ENCODE peak calls at places on chromosomes 11 and 22, in five cellular contexts. D is fibroblast of lung, P is upper lobe of right lung, J is mucosa of descending colon, B is thoracic aorta. S is an unnamed sample.
A peak's percentile ranks its signal among the peaks of the same experiment; 100 is the strongest.

GRCh38 chr22:35866646-35867045 is 149.0 kb downstream of the APOL5 start:
- DNase-seq in D (peak; percentile 55), P (no peak), J (no peak), B (no peak), S (no peak)

GRCh38 chr22:46337870-46338269 is 2.4 kb downstream of the TRMU start:
- DNase-seq in D (no peak), P (no peak), J (no peak), B (no peak), S (no peak)

GRCh38 chr11:45919276-45919675 is 1.6 kb upstream of the PEX16 start:
- DNase-seq in D (no peak), P (peak; percentile 41), J (no peak), B (no peak), S (no peak)

GRCh38 chr22:21077884-21078508 is 32.2 kb downstream of the LRRC74B start:
- DNase-seq in D (no peak), P (no peak), J (no peak), B (no peak), S (no peak)

GRCh38 chr22:27474711-27475547 is 326.6 kb downstream of the MN1 start:
- DNase-seq in D (peak; percentile 98), P (no peak), J (no peak), B (no peak), S (no peak)

GRCh38 chr11:94948070-94948617 is 25.2 kb downstream of the CWC15 start:
- DNase-seq in D (peak; percentile 93), P (no peak), J (no peak), B (no peak), S (no peak)

GRCh38 chr11:72930011-72930410 is 115.8 kb downstream of the ATG16L2 start:
- DNase-seq in D (peak; percentile 69), P (no peak), J (no peak), B (no peak), S (no peak)

GRCh38 chr11:35274909-35275807 is 136.2 kb downstream of the CD44 start:
- DNase-seq in D (no peak), P (peak; percentile 74), J (peak; percentile 66), B (peak; percentile 47), S (no peak)

GRCh38 chr11:71300187-71300586 is 47.8 kb upstream of the SHANK2 start:
- DNase-seq in D (no peak), P (no peak), J (no peak), B (no peak), S (no peak)

GRCh38 chr11:119755351-119756071 is 26.5 kb upstream of the NECTIN1 start:
- DNase-seq in D (no peak), P (peak; percentile 30), J (no peak), B (no peak), S (no peak)

GRCh38 chr22:37290737-37291136 is 8.4 kb downstream of the CYTH4 start:
- DNase-seq in D (peak; percentile 44), P (no peak), J (no peak), B (no peak), S (no peak)

GRCh38 chr11:110525883-110526282 is 96.1 kb downstream of the FDX1 start:
- DNase-seq in D (peak; percentile 93), P (no peak), J (peak; percentile 9), B (no peak), S (no peak)

GRCh38 chr11:2194877-2195755 is 23.5 kb upstream of the TH start:
- DNase-seq in D (peak; percentile 5), P (no peak), J (peak; percentile 56), B (no peak), S (peak; percentile 49)

GRCh38 chr11:18633256-18634139 is 644 bp downstream of the SPTY2D1 start:
- DNase-seq in D (peak; percentile 19), P (no peak), J (peak; percentile 11), B (no peak), S (no peak)

GRCh38 chr11:36380296-36381004 is 84.4 kb downstream of the PRR5L start:
- DNase-seq in D (no peak), P (no peak), J (no peak), B (no peak), S (no peak)

GRCh38 chr11:14418801-14419417 is 59.9 kb upstream of the RRAS2 start:
- DNase-seq in D (no peak), P (no peak), J (peak; percentile 55), B (no peak), S (no peak)

GRCh38 chr11:73030130-73030529 is 112.0 kb downstream of the FCHSD2 start:
- DNase-seq in D (no peak), P (no peak), J (no peak), B (no peak), S (no peak)

GRCh38 chr11:125938418-125938817 is 7.4 kb upstream of the VSIG10L2 start:
- DNase-seq in D (no peak), P (peak; percentile 38), J (no peak), B (no peak), S (no peak)

GRCh38 chr11:14059491-14059890 is 97.0 kb downstream of the SPON1 start:
- DNase-seq in D (no peak), P (no peak), J (no peak), B (no peak), S (no peak)

GRCh38 chr11:121347805-121348204 is 55.2 kb downstream of the SC5D start:
- DNase-seq in D (no peak), P (no peak), J (no peak), B (no peak), S (no peak)

GRCh38 chr11:95698939-95699562 is 90.5 kb downstream of the FAM76B start:
- DNase-seq in D (peak; percentile 47), P (no peak), J (no peak), B (no peak), S (no peak)

GRCh38 chr11:62806611-62807121 is 1.4 kb upstream of the NXF1 start:
- DNase-seq in D (peak; percentile 25), P (no peak), J (no peak), B (no peak), S (no peak)

GRCh38 chr22:11605468-11605981 is 3922.5 kb upstream of the OR11H1 start:
- DNase-seq in D (no peak), P (peak; percentile 65), J (no peak), B (no peak), S (no peak)
- H3K9me3 ChIP-seq in D (no peaks in the 10 kb centered on the region), P (peaks cover 22% of the 10 kb centered on the region), J (peaks cover 84% of the 10 kb centered on the region), B (peaks cover 32% of the 10 kb centered on the region), S (no peaks in the 10 kb centered on the region)

GRCh38 chr22:48699531-48699930 is 1128.1 kb downstream of the BRD1 start:
- DNase-seq in D (no peak), P (no peak), J (no peak), B (no peak), S (no peak)
- H3K9me3 ChIP-seq in D (no peaks in the 10 kb centered on the region), P (no peaks in the 10 kb centered on the region), J (no peaks in the 10 kb centered on the region), B (no peaks in the 10 kb centered on the region), S (no peaks in the 10 kb centered on the region)

GRCh38 chr11:89436071-89436470 is 55.1 kb downstream of the NOX4 start:
- DNase-seq in D (peak; percentile 53), P (no peak), J (no peak), B (no peak), S (no peak)

GRCh38 chr11:89442801-89443200 is 48.4 kb downstream of the NOX4 start:
- DNase-seq in D (no peak), P (no peak), J (no peak), B (no peak), S (no peak)

GRCh38 chr11:89437317-89437716 is 53.9 kb downstream of the NOX4 start:
- DNase-seq in D (no peak), P (no peak), J (peak; percentile 3), B (no peak), S (no peak)

GRCh38 chr11:89443366-89444303 is 47.5 kb downstream of the NOX4 start:
- DNase-seq in D (peak; percentile 53), P (no peak), J (no peak), B (no peak), S (no peak)

GRCh38 chr11:89441606-89442005 is 49.6 kb downstream of the NOX4 start:
- DNase-seq in D (no peak), P (no peak), J (no peak), B (no peak), S (no peak)
- H3K9me3 ChIP-seq in D (no peaks in the 10 kb centered on the region), P (no peaks in the 10 kb centered on the region), J (no peaks in the 10 kb centered on the region), B (no peaks in the 10 kb centered on the region), S (no peaks in the 10 kb centered on the region)

GRCh38 chr11:56905936-56906335 is 82.8 kb upstream of the OR5AK2 start:
- DNase-seq in D (peak; percentile 22), P (no peak), J (no peak), B (no peak), S (no peak)
- H3K9me3 ChIP-seq in D (no peaks in the 10 kb centered on the region), P (no peaks in the 10 kb centered on the region), J (no peaks in the 10 kb centered on the region), B (no peaks in the 10 kb centered on the region), S (peaks cover under 1% of the 10 kb centered on the region)

DNA sequence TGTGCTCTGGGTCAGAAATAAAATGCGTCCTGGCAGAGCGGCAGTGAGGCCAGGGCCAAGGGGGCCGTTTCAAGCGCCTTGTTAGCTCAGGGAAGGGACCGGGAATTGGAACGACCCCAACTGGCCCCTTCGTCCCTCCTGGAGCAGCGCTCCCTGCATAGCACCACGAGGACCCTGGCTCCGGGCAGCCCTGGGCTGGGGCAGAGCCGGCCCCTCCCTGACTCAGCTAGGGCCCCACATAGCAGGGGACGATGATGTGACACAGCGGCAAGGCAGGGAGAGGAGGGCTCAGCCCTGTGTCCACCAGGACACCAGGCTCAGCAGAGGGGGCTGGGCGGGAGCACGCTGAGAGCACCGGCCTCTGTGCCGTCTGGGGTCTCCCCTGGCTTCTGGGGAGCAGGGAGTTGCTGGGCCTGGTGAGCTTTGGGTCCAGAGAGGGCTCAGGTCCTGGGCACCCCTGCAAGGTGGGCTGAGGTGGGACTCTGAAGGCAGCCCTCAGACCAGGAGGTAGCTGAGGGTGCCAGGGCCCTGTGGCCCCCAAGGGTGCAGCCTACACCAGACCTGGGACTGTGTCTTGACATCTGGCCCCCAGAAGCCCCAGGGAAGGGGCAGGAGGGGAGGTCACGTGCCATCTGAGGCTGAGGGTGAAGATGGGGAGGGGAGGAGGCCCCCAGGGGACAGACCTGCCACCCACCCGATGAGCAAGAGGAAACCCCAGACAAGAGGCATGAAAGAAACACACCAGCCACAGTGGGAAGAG is 520.4 kb downstream of the BRD1 start:
- DNase-seq in D (no peak), P (peak; percentile 58), J (no peak), B (no peak), S (no peak)
- H3K9me3 ChIP-seq in D (no peaks in the 10 kb centered on the region), P (no peaks in the 10 kb centered on the region), J (no peaks in the 10 kb centered on the region), B (no peaks in the 10 kb centered on the region), S (no peaks in the 10 kb centered on the region)

GRCh38 chr11:100629671-100630070 is 57.4 kb upstream of the ARHGAP42 start:
- DNase-seq in D (no peak), P (no peak), J (no peak), B (no peak), S (no peak)
- H3K9me3 ChIP-seq in D (no peaks in the 10 kb centered on the region), P (no peaks in the 10 kb centered on the region), J (no peaks in the 10 kb centered on the region), B (no peaks in the 10 kb centered on the region), S (no peaks in the 10 kb centered on the region)

S was measured in T-helper 17 cell.